ENCODE peak calls at places on chromosome 5, in four cellular contexts. G, O, H and Q are unnamed samples.

GRCh38 chr5:104344809-104345512 is 782.4 kb upstream of the NUDT12 start:
- DNase-seq in O (no peak), G (no peak), H (no peak), Q (peak)

GRCh38 chr5:139676951-139677367 is 28.8 kb downstream of the CXXC5 start:
- DNase-seq in G (peak), H (no peak), O (no peak), Q (no peak)

GRCh38 chr5:133338504-133339355 is 273.6 kb downstream of the FSTL4 start:
- DNase-seq in G (no peak), H (no peak), O (no peak), Q (no peak)

GRCh38 chr5:101679816-101680215 is 616.3 kb downstream of the SLCO4C1 start:
- DNase-seq in G (no peak), H (no peak), O (no peak), Q (peak)

GRCh38 chr5:123093279-123094226 is 4.5 kb downstream of the PRDM6 start:
- DNase-seq in O (no peak), H (no peak), G (no peak), Q (peak)

GRCh38 chr5:124262443-124262842 is 484.0 kb downstream of the ZNF608 start:
- DNase-seq in H (no peak), O (no peak), G (no peak), Q (no peak)

GRCh38 chr5:60958088-60958487 is 13.1 kb downstream of the NDUFAF2 start:
- DNase-seq in O (no peak), H (no peak), G (no peak), Q (no peak)

GRCh38 chr5:127933348-127933747 is 150.2 kb upstream of the SLC12A2 start:
- DNase-seq in G (no peak), H (no peak), O (no peak), Q (no peak)

GRCh38 chr5:156706631-156707030 is 143.5 kb upstream of the PPP1R2B start:
- DNase-seq in G (no peak), H (no peak), O (no peak), Q (no peak)

GRCh38 chr5:137073192-137073591 is 425.9 kb downstream of the SPOCK1 start:
- DNase-seq in H (no peak), O (no peak), G (no peak), Q (no peak)

GRCh38 chr5:124704594-124705284 is 41.7 kb downstream of the ZNF608 start:
- DNase-seq in H (no peak), O (no peak), G (no peak), Q (no peak)

GRCh38 chr5:175212203-175212602 is 231.8 kb downstream of the DRD1 start:
- DNase-seq in O (no peak), H (no peak), G (no peak), Q (peak)

GRCh38 chr5:38598994-38599611 is 42.7 kb upstream of the LIFR start:
- DNase-seq in H (no peak), O (no peak), G (no peak), Q (no peak)